ENCODE peak calls at places on chromosome 4, in nine cellular contexts. One of them, this sample, is unnamed.

GRCh38 chr4:13872145-13872544 is 244.6 kb upstream of the BOD1L1 start:
- DNase-seq in spleen: no peak
- DNase-seq in adrenal gland: no peak
- DNase-seq in pancreas: no peak
- DNase-seq in right atrium auricular region: no peak
- DNase-seq in uterus: no peak
- DNase-seq in hepatocyte: peak; percentile 40
- DNase-seq in Peyer's patch: peak; percentile 50
- DNase-seq in ovary: no peak
- DNase-seq in this sample: no peak

GRCh38 chr4:54784188-54784671 is 126.5 kb downstream of the KIT start:
- DNase-seq in hepatocyte: peak; percentile 13
- DNase-seq in right atrium auricular region: peak; percentile 97
- DNase-seq in ovary: peak; percentile 86
- DNase-seq in pancreas: peak; percentile 24
- DNase-seq in Peyer's patch: peak; percentile 83
- DNase-seq in uterus: peak; percentile 87
- DNase-seq in adrenal gland: peak; percentile 55
- DNase-seq in spleen: peak; percentile 76
- DNase-seq in this sample: peak; percentile 92

GRCh38 chr4:105843941-105844340 is 51.3 kb upstream of the NPNT start:
- DNase-seq in spleen: no peak
- DNase-seq in right atrium auricular region: no peak
- DNase-seq in ovary: no peak
- DNase-seq in Peyer's patch: no peak
- DNase-seq in adrenal gland: no peak
- DNase-seq in pancreas: no peak
- DNase-seq in uterus: no peak
- DNase-seq in hepatocyte: no peak
- DNase-seq in this sample: no peak

GRCh38 chr4:120557372-120557771 is 365.2 kb downstream of the PRDM5 start:
- DNase-seq in spleen: no peak
- DNase-seq in pancreas: no peak
- DNase-seq in uterus: no peak
- DNase-seq in adrenal gland: no peak
- DNase-seq in hepatocyte: no peak
- DNase-seq in Peyer's patch: no peak
- DNase-seq in right atrium auricular region: no peak
- DNase-seq in ovary: no peak
- DNase-seq in this sample: no peak

GRCh38 chr4:139720806-139721205 is 55.2 kb downstream of the MGST2 start:
- DNase-seq in uterus: no peak
- DNase-seq in Peyer's patch: no peak
- DNase-seq in pancreas: no peak
- DNase-seq in hepatocyte: no peak
- DNase-seq in ovary: no peak
- DNase-seq in right atrium auricular region: no peak
- DNase-seq in spleen: no peak
- DNase-seq in adrenal gland: peak; percentile 64
- DNase-seq in this sample: no peak

GRCh38 chr4:181890031-181890430 is 353.2 kb upstream of the TENM3 start:
- DNase-seq in uterus: no peak
- DNase-seq in ovary: no peak
- DNase-seq in spleen: no peak
- DNase-seq in hepatocyte: no peak
- DNase-seq in right atrium auricular region: no peak
- DNase-seq in Peyer's patch: no peak
- DNase-seq in adrenal gland: no peak
- DNase-seq in pancreas: no peak
- DNase-seq in this sample: no peak

GRCh38 chr4:19429684-19430083 is 822.0 kb upstream of the SLIT2 start:
- DNase-seq in hepatocyte: no peak
- DNase-seq in right atrium auricular region: no peak
- DNase-seq in pancreas: no peak
- DNase-seq in uterus: no peak
- DNase-seq in Peyer's patch: no peak
- DNase-seq in ovary: no peak
- DNase-seq in adrenal gland: no peak
- DNase-seq in spleen: no peak
- DNase-seq in this sample: no peak

GRCh38 chr4:41448935-41449334 is 89.0 kb upstream of the LIMCH1 start:
- DNase-seq in hepatocyte: peak; percentile 38
- DNase-seq in pancreas: peak; percentile 18
- DNase-seq in spleen: no peak
- DNase-seq in adrenal gland: peak; percentile 95
- DNase-seq in uterus: peak; percentile 21
- DNase-seq in Peyer's patch: peak; percentile 68
- DNase-seq in ovary: peak; percentile 91
- DNase-seq in right atrium auricular region: no peak
- DNase-seq in this sample: no peak

GRCh38 chr4:22573198-22573597 is 57.3 kb upstream of the ADGRA3 start:
- DNase-seq in right atrium auricular region: peak; percentile 72
- DNase-seq in hepatocyte: peak; percentile 13
- DNase-seq in Peyer's patch: peak; percentile 53
- DNase-seq in pancreas: peak; percentile 59
- DNase-seq in spleen: no peak
- DNase-seq in ovary: peak; percentile 14
- DNase-seq in adrenal gland: peak; percentile 78
- DNase-seq in uterus: peak; percentile 28
- DNase-seq in this sample: no peak

GRCh38 chr4:153747406-153747805 is 12.4 kb downstream of the RNF175 start:
- DNase-seq in uterus: no peak
- DNase-seq in Peyer's patch: no peak
- DNase-seq in right atrium auricular region: no peak
- DNase-seq in pancreas: no peak
- DNase-seq in adrenal gland: no peak
- DNase-seq in hepatocyte: no peak
- DNase-seq in spleen: no peak
- DNase-seq in ovary: no peak
- DNase-seq in this sample: no peak

GRCh38 chr4:128379860-128380259 is 92.2 kb upstream of the PGRMC2 start:
- DNase-seq in ovary: no peak
- DNase-seq in right atrium auricular region: no peak
- DNase-seq in uterus: peak; percentile 38
- DNase-seq in Peyer's patch: peak; percentile 52
- DNase-seq in hepatocyte: peak; percentile 23
- DNase-seq in spleen: no peak
- DNase-seq in adrenal gland: peak; percentile 63
- DNase-seq in pancreas: peak; percentile 55
- DNase-seq in this sample: no peak

GRCh38 chr4:138308421-138308820 is 66.3 kb upstream of the SLC7A11 start:
- DNase-seq in adrenal gland: no peak
- DNase-seq in pancreas: no peak
- DNase-seq in uterus: no peak
- DNase-seq in spleen: no peak
- DNase-seq in ovary: no peak
- DNase-seq in hepatocyte: peak; percentile 13
- DNase-seq in Peyer's patch: no peak
- DNase-seq in right atrium auricular region: no peak
- DNase-seq in this sample: no peak

GRCh38 chr4:138300616-138301015 is 58.5 kb upstream of the SLC7A11 start:
- DNase-seq in ovary: no peak
- DNase-seq in Peyer's patch: no peak
- DNase-seq in hepatocyte: no peak
- DNase-seq in spleen: no peak
- DNase-seq in pancreas: no peak
- DNase-seq in right atrium auricular region: no peak
- DNase-seq in uterus: no peak
- DNase-seq in adrenal gland: no peak
- DNase-seq in this sample: no peak

GRCh38 chr4:138301536-138301935 is 59.4 kb upstream of the SLC7A11 start:
- DNase-seq in right atrium auricular region: no peak
- DNase-seq in pancreas: no peak
- DNase-seq in uterus: no peak
- DNase-seq in hepatocyte: peak; percentile 13
- DNase-seq in spleen: no peak
- DNase-seq in Peyer's patch: no peak
- DNase-seq in adrenal gland: no peak
- DNase-seq in ovary: no peak
- DNase-seq in this sample: no peak

GRCh38 chr4:138307319-138307718 is 65.2 kb upstream of the SLC7A11 start:
- DNase-seq in Peyer's patch: no peak
- DNase-seq in right atrium auricular region: no peak
- DNase-seq in spleen: no peak
- DNase-seq in hepatocyte: no peak
- DNase-seq in ovary: no peak
- DNase-seq in adrenal gland: no peak
- DNase-seq in uterus: no peak
- DNase-seq in pancreas: no peak
- DNase-seq in this sample: no peak

GRCh38 chr4:138305055-138305454 is 62.9 kb upstream of the SLC7A11 start:
- DNase-seq in pancreas: no peak
- DNase-seq in adrenal gland: no peak
- DNase-seq in uterus: no peak
- DNase-seq in ovary: no peak
- DNase-seq in right atrium auricular region: no peak
- DNase-seq in Peyer's patch: no peak
- DNase-seq in hepatocyte: no peak
- DNase-seq in spleen: no peak
- DNase-seq in this sample: no peak
- H3K4me3 ChIP-seq in pancreas: no peak overlapping the region
- H3K4me3 ChIP-seq in adrenal gland: no peak overlapping the region
- H3K4me3 ChIP-seq in uterus: no peak overlapping the region
- H3K4me3 ChIP-seq in ovary: no peak overlapping the region
- H3K4me3 ChIP-seq in right atrium auricular region: no peak overlapping the region
- H3K4me3 ChIP-seq in Peyer's patch: no peak overlapping the region
- H3K4me3 ChIP-seq in hepatocyte: no peak overlapping the region
- H3K4me3 ChIP-seq in spleen: no peak overlapping the region
- H3K4me3 ChIP-seq in this sample: no peak overlapping the region

DNA sequence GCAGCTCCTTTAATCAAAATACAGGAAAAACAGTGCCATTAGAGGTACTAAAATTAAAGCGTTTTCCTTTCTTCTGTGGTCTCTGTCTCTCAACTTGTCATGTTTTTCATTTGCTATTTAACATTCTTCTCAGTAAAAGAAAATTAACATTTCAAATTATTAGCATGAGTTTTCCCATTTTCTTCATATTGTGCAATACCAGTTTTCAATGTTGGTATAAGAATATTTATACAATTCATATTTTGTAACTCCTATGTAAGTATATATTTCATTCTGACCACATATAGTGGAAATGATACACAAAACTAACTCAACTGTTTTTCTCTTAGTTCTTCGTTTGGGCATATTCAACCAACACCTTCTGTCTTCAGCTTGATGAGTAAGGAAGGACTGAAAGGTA is 308.3 kb downstream of the HS3ST1 start:
- DNase-seq in pancreas: no peak
- DNase-seq in Peyer's patch: no peak
- DNase-seq in uterus: no peak
- DNase-seq in adrenal gland: no peak
- DNase-seq in ovary: no peak
- DNase-seq in hepatocyte: no peak
- DNase-seq in spleen: no peak
- DNase-seq in right atrium auricular region: no peak
- DNase-seq in this sample: no peak
- TF ChIP-seq CTCF in pancreas: no peak
- TF ChIP-seq CTCF in Peyer's patch: no peak
- TF ChIP-seq CTCF in uterus: no peak
- TF ChIP-seq CTCF in adrenal gland: no peak
- TF ChIP-seq CTCF in ovary: no peak
- TF ChIP-seq CTCF in hepatocyte: no peak
- TF ChIP-seq CTCF in spleen: no peak
- TF ChIP-seq CTCF in right atrium auricular region: no peak
- TF ChIP-seq CTCF in this sample: no peak

GRCh38 chr4:52646096-52646495 is 13.0 kb downstream of the USP46 start:
- DNase-seq in right atrium auricular region: no peak
- DNase-seq in adrenal gland: no peak
- DNase-seq in Peyer's patch: no peak
- DNase-seq in pancreas: no peak
- DNase-seq in hepatocyte: no peak
- DNase-seq in ovary: no peak
- DNase-seq in uterus: no peak
- DNase-seq in spleen: no peak
- DNase-seq in this sample: no peak

GRCh38 chr4:52645315-52645714 is 13.8 kb downstream of the USP46 start:
- DNase-seq in right atrium auricular region: no peak
- DNase-seq in uterus: no peak
- DNase-seq in pancreas: no peak
- DNase-seq in spleen: no peak
- DNase-seq in Peyer's patch: no peak
- DNase-seq in ovary: no peak
- DNase-seq in hepatocyte: no peak
- DNase-seq in adrenal gland: no peak
- DNase-seq in this sample: no peak

GRCh38 chr4:52643190-52643589 is 15.9 kb downstream of the USP46 start:
- DNase-seq in adrenal gland: no peak
- DNase-seq in pancreas: no peak
- DNase-seq in uterus: no peak
- DNase-seq in spleen: no peak
- DNase-seq in right atrium auricular region: no peak
- DNase-seq in hepatocyte: no peak
- DNase-seq in ovary: no peak
- DNase-seq in Peyer's patch: no peak
- DNase-seq in this sample: no peak

GRCh38 chr4:52641853-52642563 is 17.1 kb downstream of the USP46 start:
- DNase-seq in ovary: no peak
- DNase-seq in uterus: no peak
- DNase-seq in pancreas: no peak
- DNase-seq in hepatocyte: no peak
- DNase-seq in right atrium auricular region: no peak
- DNase-seq in Peyer's patch: no peak
- DNase-seq in adrenal gland: peak; percentile 12
- DNase-seq in spleen: no peak
- DNase-seq in this sample: no peak

DNA sequence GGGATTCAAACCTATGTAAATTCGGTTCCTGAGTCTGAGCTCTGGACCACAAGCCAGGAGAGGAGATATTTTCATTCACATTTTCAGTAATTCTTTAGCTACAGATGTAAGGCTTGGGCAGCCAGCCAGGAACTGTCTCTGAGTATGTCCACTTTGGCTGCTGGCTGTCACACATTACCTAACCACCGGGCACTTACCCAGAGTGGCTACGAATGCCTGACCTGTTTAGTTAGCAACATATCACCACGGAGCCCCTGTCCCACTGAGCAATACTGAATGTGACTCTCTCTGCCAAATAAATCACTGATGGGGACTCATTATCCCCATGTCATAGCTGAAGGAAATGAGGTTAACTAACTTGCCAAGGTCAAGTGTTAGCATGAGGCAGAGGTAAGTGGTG is 15.3 kb downstream of the USP46 start:
- DNase-seq in hepatocyte: peak; percentile 56
- DNase-seq in spleen: no peak
- DNase-seq in Peyer's patch: peak; percentile 55
- DNase-seq in uterus: peak; percentile 58
- DNase-seq in adrenal gland: peak; percentile 84
- DNase-seq in right atrium auricular region: peak; percentile 87
- DNase-seq in pancreas: peak; percentile 68
- DNase-seq in ovary: peak; percentile 15
- DNase-seq in this sample: no peak
- H3K27ac ChIP-seq in hepatocyte: peak overlapping the region; percentile 14
- H3K27ac ChIP-seq in spleen: no peak overlapping the region
- H3K27ac ChIP-seq in Peyer's patch: no peak overlapping the region
- H3K27ac ChIP-seq in uterus: no peak overlapping the region
- H3K27ac ChIP-seq in adrenal gland: no peak overlapping the region
- H3K27ac ChIP-seq in right atrium auricular region: peak overlapping the region; percentile 62
- H3K27ac ChIP-seq in pancreas: no peak overlapping the region
- H3K27ac ChIP-seq in ovary: no peak overlapping the region
- H3K27ac ChIP-seq in this sample: peak overlapping the region; percentile 12

GRCh38 chr4:112747035-112747434 is 110.1 kb downstream of the LARP7 start:
- DNase-seq in right atrium auricular region: no peak
- DNase-seq in hepatocyte: no peak
- DNase-seq in Peyer's patch: no peak
- DNase-seq in adrenal gland: no peak
- DNase-seq in ovary: no peak
- DNase-seq in spleen: no peak
- DNase-seq in uterus: no peak
- DNase-seq in pancreas: no peak
- DNase-seq in this sample: no peak
- H3K4me3 ChIP-seq in right atrium auricular region: no peak overlapping the region
- H3K4me3 ChIP-seq in hepatocyte: no peak overlapping the region
- H3K4me3 ChIP-seq in Peyer's patch: no peak overlapping the region
- H3K4me3 ChIP-seq in adrenal gland: no peak overlapping the region
- H3K4me3 ChIP-seq in ovary: no peak overlapping the region
- H3K4me3 ChIP-seq in spleen: no peak overlapping the region
- H3K4me3 ChIP-seq in uterus: no peak overlapping the region
- H3K4me3 ChIP-seq in pancreas: no peak overlapping the region
- H3K4me3 ChIP-seq in this sample: no peak overlapping the region

This sample was measured in coronary artery.